ENCODE peak calls at places on chromosomes 6 and 20, in seven cellular contexts. E is CD4-positive, CD25-positive, alpha-beta regulatory T cell; N is CD8-positive, alpha-beta memory T cell; G is fibroblast of lung; S is left lung; I is PC-9; V is CD8-positive, alpha-beta T cell. Q is an unnamed sample.

GRCh38 chr6:148364056-148364844 is 21.6 kb downstream of the SASH1 start:
- DNase-seq in V (no peak), G (peak), S (no peak), I (no peak), E (no peak), N (no peak), Q (no peak)

GRCh38 chr6:9140181-9140580 is 704.8 kb upstream of the SLC35B3 start:
- DNase-seq in G (no peak), E (no peak), N (no peak), V (no peak), S (peak), I (no peak), Q (no peak)

GRCh38 chr6:108921547-108922331 is 73.5 kb downstream of the ARMC2 start:
- DNase-seq in E (no peak), S (no peak), N (no peak), I (no peak), V (no peak), G (peak), Q (no peak)

GRCh38 chr6:7137335-7138106 is 29.8 kb downstream of the RREB1 start:
- DNase-seq in S (peak), E (peak), G (peak), V (peak), N (peak), I (no peak), Q (no peak)

GRCh38 chr6:108820011-108820410 is 28.2 kb upstream of the ARMC2 start:
- DNase-seq in E (no peak), S (no peak), N (no peak), G (no peak), I (no peak), V (no peak), Q (no peak)

GRCh38 chr20:33702861-33703260 is 16.7 kb upstream of the E2F1 start:
- DNase-seq in G (no peak), S (peak), V (no peak), I (no peak), N (no peak), E (no peak), Q (peak)

GRCh38 chr20:36641506-36641843 is 4.5 kb downstream of the SLA2 start:
- DNase-seq in S (no peak), I (no peak), G (no peak), N (no peak), V (no peak), E (no peak), Q (no peak)

GRCh38 chr20:16123623-16124022 is 449.6 kb downstream of the KIF16B start:
- DNase-seq in E (no peak), I (no peak), S (no peak), V (no peak), N (no peak), G (no peak), Q (no peak)

GRCh38 chr6:34237316-34237721 is 646 bp downstream of the HMGA1 start:
- DNase-seq in N (peak), V (no peak), S (peak), G (no peak), I (no peak), E (peak), Q (no peak)

GRCh38 chr6:101114703-101115102 is 233.6 kb upstream of the ASCC3 start:
- DNase-seq in G (peak), E (no peak), I (peak), N (no peak), S (no peak), V (no peak), Q (no peak)

GRCh38 chr6:13175759-13176158 is 152.6 kb downstream of the TBC1D7 start:
- DNase-seq in S (no peak), E (no peak), V (no peak), G (no peak), I (no peak), N (no peak), Q (no peak)

GRCh38 chr6:13181398-13181797 is 146.9 kb downstream of the TBC1D7 start:
- DNase-seq in N (no peak), E (no peak), V (no peak), S (no peak), I (no peak), G (no peak), Q (no peak)

GRCh38 chr6:13172294-13172693 is 156.0 kb downstream of the TBC1D7 start:
- DNase-seq in G (no peak), S (no peak), V (no peak), E (no peak), N (no peak), I (no peak), Q (no peak)

GRCh38 chr6:13183446-13184088 is 144.8 kb downstream of the TBC1D7 start:
- DNase-seq in N (no peak), G (no peak), V (no peak), I (no peak), E (no peak), S (no peak), Q (no peak)

DNA sequence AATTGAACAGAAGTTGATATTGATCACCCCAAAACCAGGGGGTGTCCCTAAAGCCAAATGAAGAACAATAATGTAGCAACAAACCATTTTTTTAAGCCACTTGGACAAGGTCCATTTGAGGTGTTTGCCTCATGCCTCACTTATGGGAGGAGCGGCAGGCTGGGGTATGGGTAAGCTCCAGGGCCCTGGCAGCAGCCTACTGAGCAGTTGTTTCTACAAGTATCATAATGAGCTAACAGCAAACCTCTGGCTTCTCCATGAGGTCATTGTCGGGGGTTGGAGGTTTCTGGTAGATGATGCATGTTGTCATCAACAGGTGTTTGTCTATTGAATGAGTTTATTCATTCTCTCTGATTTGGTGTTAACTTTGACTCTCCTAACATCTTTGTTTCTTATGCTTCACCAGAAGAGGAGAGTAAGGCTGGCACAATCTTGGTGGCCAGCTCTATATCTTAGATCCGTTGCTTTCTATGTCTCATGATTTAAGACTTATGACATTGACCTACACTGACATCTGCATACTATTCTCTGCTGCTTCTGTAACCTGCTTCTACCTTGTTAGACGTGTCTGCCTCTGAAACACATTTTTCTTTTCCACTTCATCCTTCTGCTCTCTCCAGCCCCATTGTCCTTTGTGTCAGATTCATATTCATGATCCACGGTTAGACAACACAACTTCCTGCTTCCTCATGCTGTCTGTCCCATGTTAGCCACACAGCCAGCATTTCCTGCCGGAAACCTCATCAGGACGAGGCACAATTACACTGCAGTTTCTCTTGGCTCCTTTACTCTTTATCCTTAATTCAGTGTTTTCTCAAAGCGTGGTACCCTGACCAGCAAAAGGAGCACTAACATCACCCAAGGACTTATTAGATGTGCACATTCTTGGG is 150.5 kb downstream of the TBC1D7 start:
- DNase-seq in G (no peak), N (no peak), E (no peak), I (no peak), V (no peak), S (no peak), Q (no peak)
- H3K27ac ChIP-seq in G (no peak), N (no peak), E (no peak), I (no peak), V (no peak), S (no peak), Q (no peak)

GRCh38 chr6:168101201-168102092 is 22.4 kb upstream of the FRMD1 start:
- DNase-seq in S (peak), G (no peak), V (no peak), E (no peak), N (peak), I (no peak), Q (peak)
- H3K4me3 ChIP-seq in S (no peak), G (no peak), V (no peak), E (no peak), N (no peak), I (no peak), Q (peak)

DNA sequence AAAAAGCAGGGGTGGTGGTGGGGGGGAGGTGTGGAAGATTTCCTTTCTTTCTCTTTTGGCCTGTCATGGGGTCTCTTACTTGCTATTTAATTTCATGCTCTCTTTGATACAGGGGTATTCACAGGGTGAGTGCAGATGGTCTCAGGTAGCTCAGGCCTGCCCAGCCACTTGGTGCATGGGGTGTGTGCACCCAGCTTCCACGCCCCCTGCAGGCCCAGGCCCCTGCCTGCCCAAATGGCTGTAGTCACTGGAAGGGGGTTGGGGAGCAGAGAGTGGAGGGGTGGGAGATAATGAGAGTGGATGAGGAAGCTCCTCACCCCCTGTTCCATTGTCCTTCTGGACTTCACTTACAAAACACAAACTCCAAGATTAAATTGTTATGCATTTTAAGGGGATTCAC is 133.6 kb upstream of the SGK1 start:
- DNase-seq in E (no peak), G (no peak), N (no peak), I (no peak), V (no peak), S (no peak), Q (no peak)
- H3K27ac ChIP-seq in E (no peak), G (no peak), N (no peak), I (no peak), V (no peak), S (no peak), Q (no peak)

GRCh38 chr6:96116674-96117073 is 100.9 kb downstream of the FUT9 start:
- DNase-seq in N (no peak), S (no peak), V (no peak), G (no peak), I (no peak), E (peak), Q (no peak)
- H3K4me3 ChIP-seq in N (no peak), S (no peak), V (no peak), G (no peak), I (no peak), E (no peak), Q (no peak)

DNA sequence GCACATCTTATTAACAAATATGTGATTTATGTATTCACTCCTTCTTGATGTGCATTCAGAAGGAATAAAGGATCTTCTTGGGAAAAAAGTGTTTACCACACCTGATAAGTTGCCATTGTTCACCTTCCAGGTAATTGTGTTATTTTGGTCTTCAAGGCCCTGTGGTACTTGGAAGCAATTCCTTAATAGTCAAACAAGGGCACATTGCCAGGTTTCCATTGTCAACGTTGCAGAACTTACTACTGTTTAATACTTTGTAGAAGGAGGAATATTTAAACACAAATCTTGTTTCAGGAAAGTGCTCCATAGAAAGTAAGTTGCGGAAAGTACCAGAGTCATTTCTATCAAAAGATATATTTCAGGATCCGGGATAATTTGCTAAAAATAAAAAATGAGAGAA is 129.5 kb upstream of the SGK1 start:
- DNase-seq in S (no peak), I (no peak), N (no peak), E (no peak), G (peak), V (no peak), Q (no peak)
- H3K27ac ChIP-seq in S (peak), I (no peak), N (no peak), E (no peak), G (peak), V (no peak), Q (peak)

GRCh38 chr6:141758430-141758829 is 374.3 kb upstream of the GJE1 start:
- DNase-seq in V (no peak), G (no peak), I (no peak), S (no peak), N (no peak), E (no peak), Q (no peak)
- H3K4me3 ChIP-seq in V (no peak), G (no peak), I (no peak), S (no peak), N (no peak), E (no peak), Q (no peak)

Q was measured in dorsolateral prefrontal cortex.